ENCODE peak calls at places on chromosome 9, in eight cellular contexts. Q is suprapubic skin, L is H1, D is stomach, X is tibial nerve, U is HepG2, F is A549, C is GM12878. M is an unnamed sample.
A peak's percentile ranks its signal among the peaks of the same experiment; 100 is the strongest.

GRCh38 chr9:108543251-108543768 is 312.5 kb downstream of the ACTL7B start:
- DNase-seq in Q (no peak), L (peak; percentile 25), D (no peak), X (no peak), U (no peak), F (peak; percentile 68), C (no peak), M (no peak)

GRCh38 chr9:91951944-91952520 is 2.0 kb upstream of the ROR2 start:
- DNase-seq in Q (no peak), L (no peak), D (no peak), X (no peak), U (no peak), F (no peak), C (no peak), M (no peak)

GRCh38 chr9:108609895-108610253 is 245.9 kb downstream of the ACTL7B start:
- DNase-seq in Q (no peak), L (no peak), D (no peak), X (no peak), U (no peak), F (no peak), C (no peak), M (no peak)

GRCh38 chr9:2904242-2904930 is 60.5 kb upstream of the PUM3 start:
- DNase-seq in Q (no peak), L (no peak), D (no peak), X (no peak), U (no peak), F (no peak), C (no peak), M (no peak)

GRCh38 chr9:98523231-98523901 is 185.4 kb downstream of the GABBR2 start:
- DNase-seq in Q (no peak), L (no peak), D (no peak), X (no peak), U (no peak), F (no peak), C (no peak), M (no peak)

GRCh38 chr9:123453904-123454321 is 97.9 kb downstream of the CRB2 start:
- DNase-seq in Q (peak; percentile 77), L (no peak), D (peak; percentile 58), X (no peak), U (peak; percentile 25), F (no peak), C (no peak), M (no peak)

GRCh38 chr9:89999176-89999533 is 394.3 kb downstream of the GADD45G start:
- DNase-seq in Q (no peak), L (no peak), D (peak; percentile 89), X (no peak), U (no peak), F (no peak), C (no peak), M (no peak)

GRCh38 chr9:86659413-86660046 is 287.8 kb downstream of the GAS1 start:
- DNase-seq in Q (no peak), L (no peak), D (no peak), X (no peak), U (no peak), F (no peak), C (no peak), M (no peak)

DNA sequence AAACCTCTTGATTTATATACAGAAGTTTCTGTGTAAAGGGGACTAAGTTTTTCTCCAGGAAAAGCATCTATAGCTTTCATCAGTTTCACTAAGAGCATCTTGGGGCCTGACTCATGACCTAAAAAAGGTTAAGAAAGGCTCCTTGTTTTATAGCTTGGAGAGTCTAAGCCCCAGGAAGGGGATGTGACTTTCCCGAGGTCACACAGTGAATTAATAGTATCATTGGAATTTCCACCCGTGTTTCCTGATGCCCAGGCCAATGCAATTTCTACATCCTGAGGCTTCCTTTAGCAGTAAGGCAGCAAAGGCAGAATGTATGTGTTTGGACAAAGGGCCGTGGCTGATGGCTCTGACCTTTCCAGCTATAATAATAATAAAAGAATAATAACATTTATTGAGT is 8.6 kb downstream of the MORN5 start:
- DNase-seq in Q (peak; percentile 11), L (no peak), D (no peak), X (no peak), U (no peak), F (no peak), C (no peak), M (no peak)
- TF ChIP-seq EP300 in Q (no peak), L (no peak), D (no peak), X (no peak), U (no peak), F (no peak), C (no peak), M (no peak)

GRCh38 chr9:122264360-122265264 is at the start of the genes MRRF and RBM18:
- DNase-seq in Q (peak; percentile 96), L (peak; percentile 77), D (peak; percentile 94), X (peak; percentile 85), U (peak; percentile 78), F (peak; percentile 82), C (peak; percentile 73), M (peak; percentile 93)
- TF ChIP-seq POLR2A in Q (peak; percentile 12), L (peak; percentile 93), D (no peak), X (peak; percentile 71), U (peak; percentile 75), F (peak; percentile 73), C (peak; percentile 97), M (peak; percentile 74)

GRCh38 chr9:116777116-116777515 is 90.0 kb downstream of the TRIM32 start:
- DNase-seq in Q (no peak), L (no peak), D (no peak), X (no peak), U (no peak), F (no peak), C (no peak), M (no peak)
- TF ChIP-seq EP300 in Q (no peak), L (no peak), D (no peak), X (no peak), U (no peak), F (no peak), C (no peak), M (no peak)

DNA sequence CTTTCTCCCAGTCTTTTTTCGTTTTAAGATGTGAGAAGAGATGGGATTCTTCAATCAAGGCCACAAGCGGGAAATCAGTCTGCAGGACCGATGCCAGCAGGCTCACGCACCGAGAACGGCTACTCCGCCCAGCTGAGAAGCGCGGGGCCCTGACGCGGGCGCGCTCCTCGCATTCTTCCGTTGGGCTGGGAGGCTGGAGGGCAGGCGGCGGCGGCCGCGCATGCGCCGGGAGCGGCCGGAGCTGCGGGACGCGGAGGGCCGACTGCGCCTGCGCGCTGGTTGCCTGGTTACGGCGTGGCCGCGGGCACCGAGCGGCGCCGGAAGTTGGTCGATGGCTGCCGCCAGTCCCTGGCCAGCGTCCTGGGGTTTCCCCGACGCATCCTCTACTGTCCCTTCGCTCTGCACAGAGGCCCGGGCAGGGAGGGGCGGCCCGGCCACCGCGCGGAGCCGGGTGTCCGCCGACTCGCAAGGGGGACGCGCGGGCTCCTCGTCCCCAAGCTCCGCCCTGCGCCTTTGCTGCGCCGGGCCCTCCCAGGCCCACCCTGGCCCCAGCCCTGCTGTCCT is 831 bp upstream of the SEC16A start:
- DNase-seq in Q (peak; percentile 94), L (peak; percentile 67), D (peak; percentile 95), X (peak; percentile 66), U (peak; percentile 81), F (peak; percentile 92), C (peak; percentile 62), M (peak; percentile 92)
- TF ChIP-seq POLR2A in Q (no peak), L (peak; percentile 81), D (no peak), X (peak; percentile 70), U (peak; percentile 73), F (peak; percentile 69), C (peak; percentile 75), M (peak; percentile 38)

GRCh38 chr9:126666155-126666803 is 52.6 kb downstream of the LMX1B start:
- DNase-seq in Q (no peak), L (no peak), D (no peak), X (no peak), U (no peak), F (no peak), C (peak; percentile 20), M (no peak)
- TF ChIP-seq EP300 in Q (no peak), L (no peak), D (no peak), X (no peak), U (no peak), F (no peak), C (no peak), M (no peak)

DNA sequence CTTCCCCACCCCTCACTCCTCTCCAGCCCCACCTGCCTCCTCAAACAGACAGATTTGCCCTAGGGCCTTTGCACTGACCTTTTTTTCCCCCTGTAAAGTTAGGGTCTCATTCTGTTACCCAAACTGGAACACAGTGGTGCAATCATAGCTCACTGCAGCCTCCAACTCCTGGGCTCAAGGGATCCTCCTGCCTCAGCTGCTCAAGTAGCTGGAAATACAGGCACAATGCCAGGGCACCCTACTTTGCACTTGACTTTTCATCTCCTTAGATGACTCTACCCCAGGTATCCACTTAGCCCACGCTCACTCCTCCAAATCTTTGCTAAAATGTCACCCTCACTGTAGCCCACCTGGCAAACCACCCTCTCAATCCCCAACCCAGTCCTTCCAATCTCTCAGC is 2.2 kb downstream of the DYNC2I2 start:
- DNase-seq in Q (no peak), L (no peak), D (no peak), X (no peak), U (no peak), F (no peak), C (no peak), M (no peak)
- TF ChIP-seq POLR2A in Q (no peak), L (no peak), D (no peak), X (no peak), U (no peak), F (no peak), C (no peak), M (no peak)

M was measured in ovary.